ENCODE peak calls at places on chromosomes 12 and 14, in five cellular contexts. S is ovary, H is A549, L is tibial nerve, N is stomach. J is an unnamed sample.

GRCh38 chr12:116274552-116275375 is 2.7 kb downstream of the MED13L start:
- DNase-seq in S (no peak), H (no peak), L (no peak), N (no peak), J (no peak)

GRCh38 chr12:98419795-98420402 is 95.5 kb upstream of the TMPO start:
- DNase-seq in S (peak), H (no peak), L (no peak), N (no peak), J (no peak)

GRCh38 chr12:77120695-77121094 is 55.3 kb upstream of the E2F7 start:
- DNase-seq in S (no peak), H (no peak), L (no peak), N (no peak), J (no peak)

GRCh38 chr14:24084439-24084838 is 9.7 kb upstream of the PCK2 start:
- DNase-seq in S (no peak), H (no peak), L (no peak), N (no peak), J (no peak)

GRCh38 chr12:91367234-91367849 is 184.7 kb upstream of the DCN start:
- DNase-seq in S (no peak), H (peak), L (no peak), N (no peak), J (no peak)

GRCh38 chr14:56125772-56126411 is 7.7 kb downstream of the PELI2 start:
- DNase-seq in S (no peak), H (no peak), L (no peak), N (no peak), J (no peak)

GRCh38 chr12:115354007-115354452 is 670.1 kb upstream of the TBX3 start:
- DNase-seq in S (peak), H (peak), L (peak), N (peak), J (no peak)

GRCh38 chr12:104630230-104630670 is 173.5 kb downstream of the CHST11 start:
- DNase-seq in S (no peak), H (no peak), L (no peak), N (no peak), J (no peak)

GRCh38 chr14:100155049-100155621 is 4.3 kb downstream of the DEGS2 start:
- DNase-seq in S (peak), H (peak), L (no peak), N (no peak), J (no peak)

GRCh38 chr12:15899282-15899870 is 11.8 kb upstream of the DERA start:
- DNase-seq in S (no peak), H (peak), L (no peak), N (no peak), J (no peak)

DNA sequence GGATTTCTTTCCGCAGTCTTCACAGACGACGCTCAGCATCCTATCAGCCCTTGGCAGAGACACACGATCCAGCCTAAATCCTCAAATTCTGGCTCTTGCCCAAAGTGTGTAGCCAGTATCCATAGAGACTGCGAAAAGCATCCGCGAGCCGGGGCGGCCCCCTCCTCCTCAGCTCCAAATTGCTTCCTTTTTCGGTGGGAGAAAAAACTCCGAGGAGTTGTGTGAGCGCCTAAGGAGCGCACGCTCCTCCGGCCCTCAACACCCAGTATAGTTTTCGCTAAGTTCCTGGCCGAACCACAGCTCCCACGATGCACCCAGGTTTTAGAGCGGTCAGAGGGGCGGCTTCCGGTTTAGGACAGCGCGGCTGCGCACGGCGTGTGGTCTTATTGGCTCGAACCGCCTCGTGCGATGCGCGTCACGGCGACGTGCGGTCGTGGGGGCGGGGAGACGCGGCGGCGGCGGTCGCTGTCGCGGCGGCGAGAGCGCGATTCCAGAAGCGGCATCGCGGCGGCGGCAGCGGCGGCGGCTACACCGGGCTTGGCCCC is at the start of gene ADIPOR2:
- DNase-seq in S (peak), H (peak), L (peak), N (peak), J (peak)
- TF ChIP-seq EP300 in S (no peak), H (no peak), L (peak), N (no peak), J (no peak)

GRCh38 chr14:105481886-105482454 is 4.7 kb upstream of the CRIP1 start:
- DNase-seq in S (peak), H (peak), L (peak), N (peak), J (peak)
- TF ChIP-seq EP300 in S (peak), H (peak), L (peak), N (no peak), J (peak)

DNA sequence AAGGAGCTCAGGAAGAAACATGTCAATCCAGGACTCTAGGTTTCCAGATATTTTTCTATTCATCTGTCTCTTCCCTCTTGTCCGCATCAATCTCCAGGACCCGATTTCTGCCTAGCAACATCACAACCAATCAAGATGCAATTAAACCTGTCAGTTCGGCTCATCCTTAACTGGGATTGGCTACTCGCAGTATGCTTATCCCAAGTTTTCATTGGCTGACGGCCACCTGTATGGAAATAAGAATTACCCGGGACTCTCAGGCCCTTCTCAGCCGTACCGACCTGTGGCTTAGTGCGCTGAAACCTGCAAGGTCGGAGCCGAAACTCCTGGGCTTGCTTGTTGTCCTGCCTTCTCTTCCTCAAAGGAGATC is 20.4 kb upstream of the ATP5MC2 start:
- DNase-seq in S (no peak), H (peak), L (no peak), N (peak), J (peak)
- TF ChIP-seq EP300 in S (no peak), H (no peak), L (no peak), N (no peak), J (no peak)

DNA sequence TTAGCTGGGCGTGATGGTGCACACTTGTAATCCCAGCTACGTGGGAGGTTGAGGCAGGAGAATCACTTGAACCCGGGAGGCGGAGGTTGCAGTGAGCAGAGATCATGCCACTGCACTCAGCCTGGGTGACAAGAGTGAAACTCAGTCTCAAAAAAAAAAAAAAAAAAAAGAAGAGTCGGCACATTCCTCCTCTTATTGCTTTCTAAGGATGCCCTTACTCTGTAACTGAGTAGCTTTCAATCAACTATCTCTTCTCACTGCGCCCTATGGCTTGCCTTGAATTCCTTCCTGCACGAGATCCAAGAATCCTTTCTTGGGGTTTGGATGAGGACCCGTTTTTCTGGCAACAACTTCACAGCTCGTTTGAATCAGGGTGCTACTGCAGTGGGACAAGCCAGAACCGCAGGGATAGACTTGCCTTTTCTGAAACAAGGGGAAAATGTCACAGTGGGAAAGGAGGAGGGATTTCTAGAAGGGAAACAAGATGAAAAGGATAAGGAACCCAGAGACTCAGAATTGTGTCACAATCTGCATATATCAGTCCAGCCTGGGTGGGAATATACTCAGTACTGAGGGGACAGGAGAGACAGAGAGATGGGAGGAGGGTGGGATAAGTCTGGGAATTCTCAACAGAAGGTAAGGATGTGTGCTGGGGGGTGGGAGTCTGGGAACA is 16.1 kb upstream of the RND1 start:
- DNase-seq in S (no peak), H (no peak), L (no peak), N (no peak), J (no peak)
- TF ChIP-seq EP300 in S (no peak), H (no peak), L (no peak), N (no peak), J (no peak)

GRCh38 chr14:101734241-101734847 is 27.2 kb upstream of the PPP2R5C start:
- DNase-seq in S (no peak), H (no peak), L (no peak), N (no peak), J (no peak)
- TF ChIP-seq EP300 in S (no peak), H (no peak), L (no peak), N (no peak), J (no peak)

GRCh38 chr12:94149781-94150482 is 1.6 kb downstream of the PLXNC1 start:
- DNase-seq in S (peak), H (peak), L (peak), N (peak), J (no peak)

GRCh38 chr12:94147377-94147990 is 893 bp upstream of the PLXNC1 start:
- DNase-seq in S (no peak), H (no peak), L (no peak), N (no peak), J (no peak)

GRCh38 chr12:94150483-94151225 is 2.3 kb downstream of the PLXNC1 start:
- DNase-seq in S (peak), H (no peak), L (no peak), N (peak), J (no peak)

GRCh38 chr12:94147991-94148840 is at the start of gene PLXNC1:
- DNase-seq in S (peak), H (peak), L (no peak), N (peak), J (no peak)

GRCh38 chr12:94148841-94149780 is 734 bp downstream of the PLXNC1 start:
- DNase-seq in S (peak), H (peak), L (no peak), N (peak), J (no peak)
- TF ChIP-seq EP300 in S (no peak), H (no peak), L (no peak), N (no peak), J (no peak)

GRCh38 chr12:58421990-58422389 is 480.6 kb downstream of the ATP23 start:
- DNase-seq in S (no peak), H (no peak), L (no peak), N (no peak), J (no peak)

GRCh38 chr12:58420496-58420895 is 479.1 kb downstream of the ATP23 start:
- DNase-seq in S (no peak), H (no peak), L (no peak), N (no peak), J (no peak)

GRCh38 chr12:58424735-58425379 is 483.5 kb downstream of the ATP23 start:
- DNase-seq in S (no peak), H (no peak), L (no peak), N (no peak), J (no peak)

GRCh38 chr12:58419905-58420304 is 478.5 kb downstream of the ATP23 start:
- DNase-seq in S (no peak), H (no peak), L (no peak), N (no peak), J (no peak)

DNA sequence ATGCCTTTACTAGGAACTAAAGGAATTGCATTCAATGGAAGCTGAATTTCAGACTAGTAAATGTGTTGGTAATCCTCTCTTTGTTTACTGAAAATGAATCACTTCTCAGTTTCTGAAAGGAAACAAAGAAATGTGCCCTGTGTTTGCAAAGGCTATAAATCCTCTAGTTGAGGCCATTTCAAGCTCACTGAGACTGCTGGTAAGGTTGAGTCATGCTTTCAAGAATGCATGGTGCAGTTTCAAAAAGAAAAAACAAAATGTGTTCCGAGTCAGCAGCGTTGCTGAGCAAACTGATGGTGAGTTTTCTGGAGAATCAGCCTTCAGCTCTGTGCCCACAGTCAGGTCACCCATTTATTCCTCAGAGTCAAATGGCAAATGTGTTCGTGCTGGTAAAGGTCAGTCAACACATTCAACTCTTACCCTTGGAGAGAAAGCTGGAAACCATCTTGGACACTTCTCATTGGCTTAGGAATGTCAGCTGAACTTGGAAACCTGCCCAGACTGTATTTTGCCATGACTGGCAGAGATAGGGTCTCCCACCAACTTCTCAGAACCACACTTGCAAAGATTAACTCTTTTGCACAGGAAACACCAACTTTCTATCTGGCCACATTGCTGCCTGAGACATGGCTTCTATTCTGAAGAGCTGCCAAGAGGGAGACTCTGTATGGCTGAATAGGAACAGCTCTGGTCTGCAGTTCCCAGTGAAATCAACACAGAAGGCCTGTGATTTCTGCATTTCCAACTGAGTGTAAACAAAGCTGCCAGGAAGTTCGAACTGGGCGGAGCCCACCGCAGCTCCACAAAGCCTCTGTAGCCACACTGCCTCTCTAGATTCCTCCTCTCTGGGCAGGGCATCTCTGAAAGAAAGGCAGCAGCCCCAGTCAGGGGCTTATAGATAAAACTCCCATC is 484.4 kb downstream of the ATP23 start:
- DNase-seq in S (peak), H (peak), L (no peak), N (peak), J (peak)
- TF ChIP-seq EP300 in S (no peak), H (peak), L (peak), N (no peak), J (no peak)

GRCh38 chr12:56086096-56086495 is 6.1 kb downstream of the ERBB3 start:
- DNase-seq in S (no peak), H (no peak), L (no peak), N (peak), J (no peak)
- TF ChIP-seq EP300 in S (no peak), H (no peak), L (no peak), N (no peak), J (no peak)

J was measured in GM12878.